ENCODE peak calls at places on chromosome 13, in six cellular contexts. One of them, this sample, is unnamed.

GRCh38 chr13:100163375-100163774 is 74.5 kb downstream of the PCCA start:
- DNase-seq in hepatocyte: no peak
- DNase-seq in endothelial cell of umbilical vein: no peak
- DNase-seq in GM23248: no peak
- DNase-seq in GM23338: no peak
- DNase-seq in fibroblast of lung: no peak
- DNase-seq in this sample: no peak

GRCh38 chr13:103388839-103389238 is 322.6 kb upstream of the SLC10A2 start:
- DNase-seq in hepatocyte: no peak
- DNase-seq in endothelial cell of umbilical vein: no peak
- DNase-seq in GM23248: no peak
- DNase-seq in GM23338: no peak
- DNase-seq in fibroblast of lung: no peak
- DNase-seq in this sample: no peak

GRCh38 chr13:37443538-37443937 is 155.0 kb downstream of the POSTN start:
- DNase-seq in hepatocyte: no peak
- DNase-seq in endothelial cell of umbilical vein: no peak
- DNase-seq in GM23248: peak; percentile 94
- DNase-seq in GM23338: no peak
- DNase-seq in fibroblast of lung: peak; percentile 75
- DNase-seq in this sample: no peak

GRCh38 chr13:74132768-74133656 is 1.2 kb downstream of the KLF12 start:
- DNase-seq in hepatocyte: peak; percentile 45
- DNase-seq in endothelial cell of umbilical vein: peak; percentile 50
- DNase-seq in GM23248: peak; percentile 64
- DNase-seq in GM23338: peak; percentile 68
- DNase-seq in fibroblast of lung: peak; percentile 71
- DNase-seq in this sample: no peak

GRCh38 chr13:23806874-23807522 is 82.2 kb downstream of the MIPEP start:
- DNase-seq in hepatocyte: no peak
- DNase-seq in endothelial cell of umbilical vein: no peak
- DNase-seq in GM23248: no peak
- DNase-seq in GM23338: no peak
- DNase-seq in fibroblast of lung: peak; percentile 41
- DNase-seq in this sample: no peak

GRCh38 chr13:85610024-85610423 is 189.2 kb downstream of the SLITRK6 start:
- DNase-seq in hepatocyte: no peak
- DNase-seq in endothelial cell of umbilical vein: no peak
- DNase-seq in GM23248: no peak
- DNase-seq in GM23338: no peak
- DNase-seq in fibroblast of lung: peak; percentile 60
- DNase-seq in this sample: no peak

GRCh38 chr13:32639502-32640105 is 53.4 kb downstream of the PDS5B start:
- DNase-seq in hepatocyte: peak; percentile 64
- DNase-seq in endothelial cell of umbilical vein: peak; percentile 67
- DNase-seq in GM23248: peak; percentile 80
- DNase-seq in GM23338: peak; percentile 68
- DNase-seq in fibroblast of lung: peak; percentile 84
- DNase-seq in this sample: peak; percentile 43

GRCh38 chr13:45180713-45181601 is 19.9 kb downstream of the KCTD4 start:
- DNase-seq in hepatocyte: no peak
- DNase-seq in endothelial cell of umbilical vein: no peak
- DNase-seq in GM23248: peak; percentile 63
- DNase-seq in GM23338: no peak
- DNase-seq in fibroblast of lung: no peak
- DNase-seq in this sample: no peak

GRCh38 chr13:43730642-43731041 is 56.1 kb downstream of the ENOX1 start:
- DNase-seq in hepatocyte: peak; percentile 5
- DNase-seq in endothelial cell of umbilical vein: no peak
- DNase-seq in GM23248: peak; percentile 66
- DNase-seq in GM23338: no peak
- DNase-seq in fibroblast of lung: peak; percentile 36
- DNase-seq in this sample: no peak

GRCh38 chr13:99307648-99308339 is 595 bp upstream of the GPR183 start:
- DNase-seq in hepatocyte: peak; percentile 63
- DNase-seq in endothelial cell of umbilical vein: peak; percentile 84
- DNase-seq in GM23248: peak; percentile 91
- DNase-seq in GM23338: no peak
- DNase-seq in fibroblast of lung: peak; percentile 44
- DNase-seq in this sample: no peak

GRCh38 chr13:112066624-112067004 is 335 bp upstream of the SOX1 start:
- DNase-seq in hepatocyte: peak; percentile 47
- DNase-seq in endothelial cell of umbilical vein: no peak
- DNase-seq in GM23248: peak; percentile 34
- DNase-seq in GM23338: peak; percentile 92
- DNase-seq in fibroblast of lung: peak; percentile 38
- DNase-seq in this sample: no peak

GRCh38 chr13:59651479-59651878 is 512.2 kb downstream of the DIAPH3 start:
- DNase-seq in hepatocyte: no peak
- DNase-seq in endothelial cell of umbilical vein: no peak
- DNase-seq in GM23248: no peak
- DNase-seq in GM23338: no peak
- DNase-seq in fibroblast of lung: no peak
- DNase-seq in this sample: no peak

GRCh38 chr13:75149781-75150180 is 332.2 kb downstream of the TBC1D4 start:
- DNase-seq in hepatocyte: no peak
- DNase-seq in endothelial cell of umbilical vein: no peak
- DNase-seq in GM23248: no peak
- DNase-seq in GM23338: no peak
- DNase-seq in fibroblast of lung: no peak
- DNase-seq in this sample: no peak

GRCh38 chr13:34258646-34259386 is 440.9 kb downstream of the RFC3 start:
- DNase-seq in hepatocyte: no peak
- DNase-seq in endothelial cell of umbilical vein: no peak
- DNase-seq in GM23248: peak; percentile 25
- DNase-seq in GM23338: no peak
- DNase-seq in fibroblast of lung: no peak
- DNase-seq in this sample: no peak

GRCh38 chr13:69468624-69469023 is 639.0 kb upstream of the ATXN8OS start:
- DNase-seq in hepatocyte: no peak
- DNase-seq in endothelial cell of umbilical vein: no peak
- DNase-seq in GM23248: no peak
- DNase-seq in GM23338: no peak
- DNase-seq in fibroblast of lung: no peak
- DNase-seq in this sample: no peak

GRCh38 chr13:44904982-44905381 is 84.3 kb downstream of the NUFIP1 start:
- DNase-seq in hepatocyte: peak; percentile 79
- DNase-seq in endothelial cell of umbilical vein: peak; percentile 65
- DNase-seq in GM23248: peak; percentile 98
- DNase-seq in GM23338: no peak
- DNase-seq in fibroblast of lung: peak; percentile 96
- DNase-seq in this sample: no peak

GRCh38 chr13:101846701-101847100 is 394.2 kb downstream of the ITGBL1 start:
- DNase-seq in hepatocyte: no peak
- DNase-seq in endothelial cell of umbilical vein: no peak
- DNase-seq in GM23248: no peak
- DNase-seq in GM23338: no peak
- DNase-seq in fibroblast of lung: no peak
- DNase-seq in this sample: no peak

GRCh38 chr13:66519259-66519658 is 710.9 kb downstream of the PCDH9 start:
- DNase-seq in hepatocyte: no peak
- DNase-seq in endothelial cell of umbilical vein: no peak
- DNase-seq in GM23248: no peak
- DNase-seq in GM23338: no peak
- DNase-seq in fibroblast of lung: no peak
- DNase-seq in this sample: no peak

GRCh38 chr13:24178847-24179845 is 18.6 kb downstream of the SPATA13 start:
- DNase-seq in hepatocyte: no peak
- DNase-seq in endothelial cell of umbilical vein: peak; percentile 63
- DNase-seq in GM23248: peak; percentile 85
- DNase-seq in GM23338: no peak
- DNase-seq in fibroblast of lung: no peak
- DNase-seq in this sample: no peak

GRCh38 chr13:109764474-109765292 is 21.7 kb downstream of the IRS2 start:
- DNase-seq in hepatocyte: no peak
- DNase-seq in endothelial cell of umbilical vein: no peak
- DNase-seq in GM23248: peak; percentile 46
- DNase-seq in GM23338: peak; percentile 12
- DNase-seq in fibroblast of lung: no peak
- DNase-seq in this sample: no peak

GRCh38 chr13:111115841-111116500 is 861 bp downstream of the ARHGEF7 start:
- DNase-seq in hepatocyte: peak; percentile 71
- DNase-seq in endothelial cell of umbilical vein: peak; percentile 27
- DNase-seq in GM23248: peak; percentile 94
- DNase-seq in GM23338: peak; percentile 52
- DNase-seq in fibroblast of lung: peak; percentile 86
- DNase-seq in this sample: no peak

DNA sequence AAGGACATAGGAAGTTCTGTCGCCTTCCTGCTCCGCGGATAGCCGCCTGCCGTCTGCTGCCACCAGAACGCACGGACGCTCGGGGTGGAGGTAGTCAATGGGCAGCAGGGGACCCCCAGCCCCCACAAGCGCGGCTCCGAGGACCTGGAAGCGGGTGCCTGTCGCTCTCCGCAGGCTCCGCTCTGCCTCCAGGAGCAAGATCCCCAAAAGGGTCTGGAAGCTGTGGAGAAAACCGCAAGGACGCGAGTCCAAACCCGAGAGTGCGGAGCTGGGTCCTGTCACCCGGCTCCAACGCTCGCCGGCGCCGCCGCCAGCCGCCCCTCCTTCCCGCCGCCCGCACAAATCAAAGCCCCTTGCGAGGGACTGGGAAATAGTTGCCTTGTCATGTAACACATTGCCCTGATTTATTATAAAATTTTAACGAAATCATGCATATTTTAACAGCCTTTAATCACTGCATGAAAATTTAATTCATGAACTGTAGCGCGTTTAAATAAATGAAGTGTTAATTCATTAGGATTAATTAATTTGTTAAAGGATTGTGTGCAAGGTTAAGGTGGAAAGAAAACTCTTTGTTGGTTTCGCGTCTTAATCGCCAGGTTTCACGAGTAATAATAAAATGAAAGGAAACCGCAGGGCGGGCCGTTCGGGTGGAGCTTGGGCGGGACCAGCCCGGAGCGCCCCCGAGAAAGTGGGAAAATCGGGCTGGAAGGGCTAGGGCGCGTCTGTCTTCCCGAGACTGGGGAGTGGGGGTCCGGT is 5.5 kb upstream of the POU4F1 start:
- DNase-seq in hepatocyte: no peak
- DNase-seq in endothelial cell of umbilical vein: peak; percentile 28
- DNase-seq in GM23248: peak; percentile 42
- DNase-seq in GM23338: peak; percentile 54
- DNase-seq in fibroblast of lung: peak; percentile 4
- DNase-seq in this sample: no peak
- TF ChIP-seq EZH2 in hepatocyte: peak; percentile 100
- TF ChIP-seq EZH2 in endothelial cell of umbilical vein: peak; percentile 40
- TF ChIP-seq EZH2 in GM23248: peak; percentile 42
- TF ChIP-seq EZH2 in GM23338: peak; percentile 100
- TF ChIP-seq EZH2 in fibroblast of lung: peak; percentile 98
- TF ChIP-seq EZH2 in this sample: no peak

GRCh38 chr13:39602277-39602613 is 748 bp downstream of the LHFPL6 start:
- DNase-seq in hepatocyte: no peak
- DNase-seq in endothelial cell of umbilical vein: no peak
- DNase-seq in GM23248: no peak
- DNase-seq in GM23338: no peak
- DNase-seq in fibroblast of lung: no peak
- DNase-seq in this sample: no peak
- TF ChIP-seq EZH2 in hepatocyte: no peak
- TF ChIP-seq EZH2 in endothelial cell of umbilical vein: no peak
- TF ChIP-seq EZH2 in GM23248: no peak
- TF ChIP-seq EZH2 in GM23338: no peak
- TF ChIP-seq EZH2 in fibroblast of lung: no peak
- TF ChIP-seq EZH2 in this sample: no peak

GRCh38 chr13:107867701-107868661 is 347.4 kb downstream of the LIG4 start:
- DNase-seq in hepatocyte: peak; percentile 76
- DNase-seq in endothelial cell of umbilical vein: peak; percentile 64
- DNase-seq in GM23248: peak; percentile 84
- DNase-seq in GM23338: peak; percentile 83
- DNase-seq in fibroblast of lung: peak; percentile 58
- DNase-seq in this sample: no peak

GRCh38 chr13:107865643-107866006 is 349.7 kb downstream of the LIG4 start:
- DNase-seq in hepatocyte: no peak
- DNase-seq in endothelial cell of umbilical vein: no peak
- DNase-seq in GM23248: peak; percentile 50
- DNase-seq in GM23338: no peak
- DNase-seq in fibroblast of lung: peak; percentile 35
- DNase-seq in this sample: no peak

GRCh38 chr13:107864543-107865460 is 350.5 kb downstream of the LIG4 start:
- DNase-seq in hepatocyte: peak; percentile 84
- DNase-seq in endothelial cell of umbilical vein: peak; percentile 68
- DNase-seq in GM23248: peak; percentile 87
- DNase-seq in GM23338: peak; percentile 90
- DNase-seq in fibroblast of lung: peak; percentile 86
- DNase-seq in this sample: no peak

GRCh38 chr13:107866666-107867623 is 348.4 kb downstream of the LIG4 start:
- DNase-seq in hepatocyte: peak; percentile 61
- DNase-seq in endothelial cell of umbilical vein: peak; percentile 40
- DNase-seq in GM23248: peak; percentile 90
- DNase-seq in GM23338: peak; percentile 64
- DNase-seq in fibroblast of lung: peak; percentile 60
- DNase-seq in this sample: no peak

DNA sequence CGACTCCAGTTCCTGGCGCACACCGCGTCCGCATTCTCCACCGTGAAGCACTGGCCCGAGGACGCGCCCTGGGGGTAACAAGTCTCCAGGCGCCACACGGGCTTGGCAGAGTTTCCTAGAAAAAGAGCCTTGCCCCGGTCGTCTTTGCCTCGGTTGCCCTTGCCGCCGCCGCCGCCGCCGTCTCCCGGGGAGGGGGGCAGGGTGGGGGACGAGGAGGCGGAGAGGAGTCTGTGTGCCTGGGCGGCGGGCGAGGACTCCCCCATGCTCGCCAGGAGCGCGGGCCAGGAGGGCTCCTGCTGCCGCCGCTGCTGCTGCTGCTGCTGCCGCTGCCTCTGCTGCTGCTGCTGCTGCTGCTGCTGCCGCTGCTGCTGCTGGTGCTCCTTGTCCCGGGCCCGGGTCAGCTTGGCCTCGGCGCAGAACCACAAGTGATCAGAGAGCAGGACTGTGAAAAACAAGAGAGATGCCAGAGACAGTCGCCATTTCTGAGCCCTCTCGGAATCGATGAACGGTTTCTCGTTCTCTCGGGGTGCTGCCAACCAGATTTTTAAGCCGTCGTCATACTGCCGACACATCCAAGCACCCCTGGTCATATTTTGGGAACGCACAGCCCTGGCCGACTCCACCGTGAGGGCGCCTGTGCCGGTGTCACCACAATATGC is 349.2 kb downstream of the LIG4 start:
- DNase-seq in hepatocyte: peak; percentile 48
- DNase-seq in endothelial cell of umbilical vein: peak; percentile 52
- DNase-seq in GM23248: peak; percentile 68
- DNase-seq in GM23338: peak; percentile 63
- DNase-seq in fibroblast of lung: no peak
- DNase-seq in this sample: no peak
- TF ChIP-seq EZH2 in hepatocyte: peak; percentile 62
- TF ChIP-seq EZH2 in endothelial cell of umbilical vein: peak; percentile 36
- TF ChIP-seq EZH2 in GM23248: no peak
- TF ChIP-seq EZH2 in GM23338: no peak
- TF ChIP-seq EZH2 in fibroblast of lung: no peak
- TF ChIP-seq EZH2 in this sample: no peak

DNA sequence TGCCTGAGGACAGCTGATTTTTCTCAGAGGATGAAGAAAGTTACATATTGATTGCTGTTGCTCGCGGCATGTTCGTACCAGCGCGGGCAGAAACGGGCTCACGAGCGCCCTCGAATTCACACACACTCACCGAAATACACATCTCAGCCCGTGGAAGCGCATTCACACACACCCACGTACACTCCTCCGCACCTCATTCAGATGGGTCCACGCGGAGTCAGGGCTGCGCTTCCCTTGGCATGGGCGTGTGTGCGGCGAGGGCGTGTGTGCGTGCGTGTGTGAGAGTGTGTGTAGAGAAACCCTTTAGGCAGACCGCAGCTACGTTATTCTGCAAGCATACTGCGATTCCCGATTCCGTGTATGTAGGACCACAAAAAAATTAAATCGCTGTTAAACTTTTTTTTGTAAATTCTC is 2.1 kb upstream of the PCDH17 start:
- DNase-seq in hepatocyte: peak; percentile 34
- DNase-seq in endothelial cell of umbilical vein: no peak
- DNase-seq in GM23248: peak; percentile 14
- DNase-seq in GM23338: peak; percentile 11
- DNase-seq in fibroblast of lung: peak; percentile 40
- DNase-seq in this sample: no peak
- TF ChIP-seq EZH2 in hepatocyte: no peak
- TF ChIP-seq EZH2 in endothelial cell of umbilical vein: peak; percentile 48
- TF ChIP-seq EZH2 in GM23248: no peak
- TF ChIP-seq EZH2 in GM23338: peak; percentile 64
- TF ChIP-seq EZH2 in fibroblast of lung: peak; percentile 74
- TF ChIP-seq EZH2 in this sample: no peak

This sample was measured in HCT116.